ENCODE peak calls at places on chromosomes 3 and 15, in five cellular contexts. D is mesenchymal stem cell; N is left ventricle myocardium inferior; Q is neural progenitor cell; G is CD4-positive, alpha-beta memory T cell. Y is an unnamed sample. For H3K4me1, the result is how much of the 10 kb centered on the place peaks cover.

GRCh38 chr3:20060924-20061323 is 20.7 kb downstream of the KAT2B start:
- DNase-seq in D (peak), Q (no peak), N (no peak), G (no peak), Y (no peak)

GRCh38 chr15:75945953-75946352 is 42.3 kb downstream of the FBXO22 start:
- DNase-seq in G (no peak), D (peak), Q (no peak), N (no peak), Y (no peak)

GRCh38 chr3:43338295-43338694 is 52.0 kb downstream of the SNRK start:
- DNase-seq in D (peak), Q (no peak), G (no peak), N (no peak), Y (no peak)

GRCh38 chr3:155744626-155745324 is at the start of gene PLCH1:
- DNase-seq in G (peak), D (peak), Q (peak), N (peak), Y (peak)

GRCh38 chr3:46208167-46208704 is at the start of gene CCR1:
- DNase-seq in G (peak), Q (peak), N (peak), D (peak), Y (peak)

GRCh38 chr3:129689036-129689435 is 82.6 kb upstream of the PLXND1 start:
- DNase-seq in N (no peak), G (no peak), Q (no peak), D (no peak), Y (no peak)

GRCh38 chr15:49789436-49789835 is 168.6 kb downstream of the DTWD1 start:
- DNase-seq in N (no peak), Q (no peak), G (no peak), D (no peak), Y (no peak)

GRCh38 chr15:64111679-64112050 is 15.9 kb downstream of the SNX1 start:
- DNase-seq in D (no peak), N (no peak), G (no peak), Q (no peak), Y (no peak)

GRCh38 chr3:8503871-8504610 is 2.4 kb downstream of the LMCD1 start:
- DNase-seq in N (no peak), Q (no peak), G (no peak), D (no peak), Y (no peak)

GRCh38 chr3:149330609-149331008 is 2.8 kb downstream of the TM4SF18 start:
- DNase-seq in Q (no peak), N (no peak), G (no peak), D (no peak), Y (no peak)

GRCh38 chr3:15049584-15049983 is 15.5 kb downstream of the MRPS25 start:
- DNase-seq in D (no peak), Q (no peak), N (no peak), G (no peak), Y (no peak)

GRCh38 chr3:56339671-56340070 is 128.6 kb downstream of the ERC2 start:
- DNase-seq in Q (no peak), D (no peak), N (no peak), G (no peak), Y (no peak)

GRCh38 chr3:106457278-106458210 is 588.7 kb upstream of the CBLB start:
- DNase-seq in N (peak), D (peak), G (no peak), Q (no peak), Y (peak)

GRCh38 chr3:7977245-7978103 is 524.1 kb upstream of the LMCD1 start:
- DNase-seq in Q (no peak), G (no peak), D (no peak), N (no peak), Y (peak)

GRCh38 chr15:100253640-100254039 is 88.1 kb downstream of the ADAMTS17 start:
- DNase-seq in G (no peak), Q (no peak), N (no peak), D (no peak), Y (no peak)

GRCh38 chr15:63379492-63380150 is 2.0 kb downstream of the CA12 start:
- DNase-seq in D (no peak), G (no peak), N (no peak), Q (no peak), Y (no peak)

GRCh38 chr15:77529394-77530159 is 103.1 kb downstream of the LINGO1 start:
- DNase-seq in Q (no peak), D (no peak), G (no peak), N (no peak), Y (no peak)

GRCh38 chr3:136667081-136667480 is 85.1 kb downstream of the STAG1 start:
- DNase-seq in N (no peak), Q (no peak), D (no peak), G (no peak), Y (peak)

GRCh38 chr15:90064931-90065681 is 37.2 kb downstream of the IDH2 start:
- DNase-seq in D (peak), Q (no peak), G (no peak), N (peak), Y (no peak)

GRCh38 chr15:67941643-67942315 is 101.9 kb upstream of the RNU6-1 start:
- DNase-seq in Q (no peak), N (no peak), G (no peak), D (no peak), Y (no peak)

GRCh38 chr15:38708672-38709188 is 144.1 kb upstream of the RASGRP1 start:
- DNase-seq in N (no peak), D (peak), G (no peak), Q (no peak), Y (peak)

GRCh38 chr15:44719293-44719999 is 8.1 kb downstream of the B2M start:
- DNase-seq in N (no peak), D (peak), Q (no peak), G (peak), Y (peak)

GRCh38 chr15:96693515-96693914 is 363.0 kb downstream of the NR2F2 start:
- DNase-seq in Q (no peak), N (no peak), G (no peak), D (no peak), Y (no peak)

GRCh38 chr15:101498731-101499480 is 9.4 kb upstream of the PCSK6 start:
- DNase-seq in N (no peak), D (no peak), Q (no peak), G (no peak), Y (no peak)

GRCh38 chr3:142866841-142867631 is 21.8 kb downstream of the PCOLCE2 start:
- DNase-seq in G (no peak), Q (peak), D (no peak), N (no peak), Y (no peak)

GRCh38 chr3:64438837-64439236 is 213.6 kb upstream of the PRICKLE2 start:
- DNase-seq in D (no peak), G (no peak), Q (peak), N (no peak), Y (no peak)

GRCh38 chr3:27195059-27195458 is 174.1 kb downstream of the NEK10 start:
- DNase-seq in D (no peak), N (no peak), G (no peak), Q (no peak), Y (peak)

GRCh38 chr15:70088427-70088826 is 9.3 kb downstream of the TLE3 start:
- DNase-seq in G (no peak), D (no peak), N (no peak), Q (no peak), Y (no peak)

GRCh38 chr3:126952983-126953660 is 29.8 kb upstream of the PLXNA1 start:
- DNase-seq in N (peak), G (no peak), D (no peak), Q (no peak), Y (no peak)

GRCh38 chr3:104763007-104763406 is 603.7 kb upstream of the ALCAM start:
- DNase-seq in G (no peak), N (no peak), D (peak), Q (no peak), Y (peak)
- H3K27ac ChIP-seq in G (no peak), N (no peak), D (no peak), Q (no peak), Y (peak)

GRCh38 chr15:40253179-40253790 is 14.4 kb downstream of the PAK6 start:
- DNase-seq in Q (no peak), D (no peak), G (no peak), N (no peak), Y (no peak)

GRCh38 chr15:40252141-40252437 is 13.2 kb downstream of the PAK6 start:
- DNase-seq in D (no peak), G (no peak), Q (no peak), N (peak), Y (no peak)

GRCh38 chr15:40250771-40251454 is 12.1 kb downstream of the PAK6 start:
- DNase-seq in N (peak), D (no peak), G (no peak), Q (no peak), Y (no peak)

GRCh38 chr15:40251455-40252140 is 12.7 kb downstream of the PAK6 start:
- DNase-seq in G (no peak), N (peak), D (no peak), Q (no peak), Y (no peak)

GRCh38 chr15:40252438-40253178 is 13.7 kb downstream of the PAK6 start:
- DNase-seq in N (peak), Q (peak), G (peak), D (no peak), Y (no peak)
- H3K4me3 ChIP-seq in N (peak), Q (peak), G (peak), D (peak), Y (no peak)

GRCh38 chr15:69011641-69012040 is 2.9 kb upstream of the NOX5 start:
- DNase-seq in D (no peak), Q (no peak), N (no peak), G (no peak), Y (no peak)

GRCh38 chr15:69009353-69009752 is 5.1 kb upstream of the NOX5 start:
- DNase-seq in N (no peak), Q (no peak), D (no peak), G (no peak), Y (no peak)

GRCh38 chr15:69012761-69013364 is 1.6 kb upstream of the NOX5 start:
- DNase-seq in G (no peak), D (no peak), N (no peak), Q (no peak), Y (no peak)

GRCh38 chr15:69003971-69004370 is 10.5 kb upstream of the NOX5 start:
- DNase-seq in Q (no peak), D (no peak), N (no peak), G (no peak), Y (no peak)

DNA sequence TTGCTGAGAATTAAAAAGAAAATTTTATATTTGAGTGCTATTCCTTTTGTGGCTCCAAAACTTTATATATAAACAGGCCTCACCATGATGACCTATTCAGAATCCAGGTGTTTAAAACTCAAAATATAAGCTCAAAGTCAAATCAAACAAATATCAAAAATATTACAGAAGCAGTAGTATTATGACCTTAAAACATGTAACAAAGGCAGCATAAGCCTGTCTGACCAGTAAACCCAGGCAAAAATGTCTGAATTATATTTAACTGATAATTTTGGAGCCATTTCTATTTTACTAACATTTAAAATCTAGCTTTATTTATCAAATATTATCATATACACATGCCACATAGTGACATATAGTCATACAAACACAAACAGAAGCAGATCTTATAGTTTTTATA is 6.4 kb upstream of the NOX5 start:
- DNase-seq in D (no peak), Q (no peak), N (no peak), G (no peak), Y (no peak)
- H3K4me1 ChIP-seq in D (under half), Q (under half), N (under half), G (under half), Y (under half)

DNA sequence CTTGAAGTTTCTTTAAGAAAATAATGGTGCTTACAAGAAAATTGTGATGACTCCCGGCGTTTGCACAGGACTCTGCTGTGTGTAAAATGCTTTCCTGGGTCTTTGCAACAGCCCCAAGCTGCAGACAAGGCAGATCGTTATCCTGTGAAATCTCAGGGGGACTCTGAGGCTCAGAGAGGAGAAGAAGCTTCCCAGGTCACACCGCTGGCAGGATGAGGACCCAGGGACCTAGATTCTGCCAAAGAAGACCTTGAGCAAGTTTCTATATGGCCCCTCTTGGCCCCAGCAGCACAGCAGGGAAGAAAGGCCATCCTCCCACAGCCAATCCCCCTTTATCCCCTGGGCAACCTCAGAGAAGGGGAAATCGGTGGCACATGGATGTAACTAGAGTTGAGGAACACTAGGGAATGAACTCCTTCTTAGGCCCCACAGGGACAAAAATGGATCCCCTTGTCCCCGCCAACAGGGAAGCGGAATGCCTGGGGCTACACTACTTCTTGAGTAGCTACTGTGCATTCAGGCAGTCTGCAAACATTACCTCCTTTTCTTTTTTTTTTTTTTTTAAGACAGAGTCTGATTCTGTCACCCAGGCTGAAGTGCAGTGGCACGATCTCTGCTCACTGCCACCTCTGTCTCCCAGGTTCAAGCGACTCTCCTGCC is 72.8 kb downstream of the CPN2 start:
- DNase-seq in Q (no peak), G (no peak), N (no peak), D (no peak), Y (no peak)
- H3K27ac ChIP-seq in Q (no peak), G (no peak), N (peak), D (no peak), Y (no peak)

GRCh38 chr3:63279442-63279841 is 1.3 kb downstream of the SYNPR start:
- DNase-seq in D (no peak), G (no peak), Q (no peak), N (no peak), Y (no peak)
- H3K4me3 ChIP-seq in D (no peak), G (no peak), Q (peak), N (peak), Y (no peak)

GRCh38 chr3:49601358-49602048 is 47.2 kb downstream of the BSN start:
- DNase-seq in N (no peak), D (no peak), Q (no peak), G (no peak), Y (peak)
- H3K4me1 ChIP-seq in N (under half), D (under half), Q (under half), G (under half), Y (under half)

GRCh38 chr15:72184165-72184811 is 13.3 kb downstream of the GRAMD2A start:
- DNase-seq in D (peak), N (peak), G (no peak), Q (peak), Y (peak)
- H3K27ac ChIP-seq in D (no peak), N (no peak), G (no peak), Q (no peak), Y (no peak)

DNA sequence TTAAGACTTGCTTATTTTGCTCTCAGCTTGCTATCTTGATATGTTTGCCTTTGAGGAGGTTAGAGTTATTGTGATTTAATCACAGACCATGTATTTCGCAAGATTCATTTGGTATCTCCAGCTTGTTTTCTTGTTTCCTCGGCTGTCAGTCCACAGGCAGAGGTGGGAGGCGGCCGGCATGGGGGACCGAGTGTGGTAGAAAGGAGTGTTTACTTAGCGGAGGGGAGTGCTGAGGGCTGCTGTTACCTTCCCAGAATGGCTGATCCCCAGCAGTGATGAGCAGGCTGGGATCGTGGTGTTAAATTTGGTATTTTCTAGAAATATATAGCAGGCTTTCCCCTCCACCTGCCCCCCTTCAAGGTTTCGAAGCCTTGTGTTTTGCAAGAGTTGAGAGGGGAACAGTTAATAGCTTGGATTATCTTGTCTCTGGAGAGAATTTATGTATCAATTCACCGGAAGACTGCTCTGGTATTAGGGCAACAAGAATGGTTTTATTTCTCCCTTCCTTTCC is 151.2 kb downstream of the IGF1R start:
- DNase-seq in N (no peak), Q (peak), G (no peak), D (peak), Y (peak)
- H3K4me3 ChIP-seq in N (no peak), Q (peak), G (no peak), D (no peak), Y (no peak)

GRCh38 chr3:157128771-157129671 is 30.9 kb downstream of the CCNL1 start:
- DNase-seq in N (no peak), G (peak), Q (peak), D (peak), Y (peak)

GRCh38 chr3:157130881-157131251 is 29.1 kb downstream of the CCNL1 start:
- DNase-seq in D (no peak), G (no peak), N (no peak), Q (peak), Y (no peak)

GRCh38 chr3:157131861-157132260 is 28.1 kb downstream of the CCNL1 start:
- DNase-seq in D (peak), Q (no peak), N (no peak), G (no peak), Y (no peak)

GRCh38 chr3:157129782-157130137 is 30.2 kb downstream of the CCNL1 start:
- DNase-seq in Q (peak), N (no peak), G (no peak), D (no peak), Y (peak)

GRCh38 chr3:157130138-157130880 is 29.6 kb downstream of the CCNL1 start:
- DNase-seq in Q (peak), G (peak), N (peak), D (peak), Y (peak)
- H3K4me1 ChIP-seq in Q (under half), G (half or more), N (half or more), D (under half), Y (half or more)

DNA sequence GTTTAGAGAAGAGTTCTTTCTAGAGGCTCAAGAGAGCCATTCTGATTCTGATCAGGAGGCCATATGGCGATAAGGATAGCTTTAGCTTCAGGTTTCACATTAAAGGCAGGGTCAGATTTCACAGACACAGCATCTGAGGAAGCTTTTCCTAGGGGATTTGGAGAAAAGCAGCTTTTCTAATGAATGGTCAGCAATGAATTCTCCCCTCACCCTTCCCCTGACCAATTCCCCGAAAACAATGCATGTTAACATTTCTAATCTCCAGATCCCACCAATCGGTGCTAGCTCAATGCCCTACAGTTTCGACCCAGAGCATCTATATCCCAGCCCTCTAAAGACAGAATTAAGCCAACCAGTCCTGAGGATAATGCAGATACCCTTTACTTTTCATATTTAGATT is 9.8 kb downstream of the AGBL1 start:
- DNase-seq in Q (peak), D (no peak), G (no peak), N (no peak), Y (no peak)
- H3K27ac ChIP-seq in Q (peak), D (no peak), G (no peak), N (no peak), Y (no peak)

Y was measured in SJSA1.